ENCODE peak calls at places on chromosome 3, in seven cellular contexts. H, F, A, B, D, M and K are unnamed samples.
A peak's percentile ranks its signal among the peaks of the same experiment; 100 is the strongest.

GRCh38 chr3:135034291-135034768 is 239.3 kb downstream of the EPHB1 start:
- DNase-seq in H (no peak), F (no peak), A (peak; percentile 37), B (no peak), D (no peak), M (no peak), K (no peak)

GRCh38 chr3:20760981-20761380 is 575.0 kb upstream of the SGO1 start:
- DNase-seq in H (no peak), F (no peak), A (no peak), B (no peak), D (no peak), M (no peak), K (no peak)

GRCh38 chr3:179324270-179324754 is 1.5 kb downstream of the ZNF639 start:
- DNase-seq in H (no peak), F (peak; percentile 27), A (no peak), B (peak; percentile 30), D (no peak), M (no peak), K (no peak)

GRCh38 chr3:120025520-120025919 is 68.7 kb downstream of the GSK3B start:
- DNase-seq in H (no peak), F (no peak), A (no peak), B (no peak), D (no peak), M (no peak), K (no peak)

GRCh38 chr3:75294124-75294523 is 370.0 kb upstream of the FRG2C start:
- DNase-seq in H (no peak), F (peak; percentile 14), A (peak; percentile 53), B (peak; percentile 78), D (peak; percentile 2), M (no peak), K (no peak)

GRCh38 chr3:197364410-197365071 is 66.1 kb upstream of the DLG1 start:
- DNase-seq in H (no peak), F (no peak), A (no peak), B (peak; percentile 5), D (peak; percentile 97), M (no peak), K (no peak)

GRCh38 chr3:71067977-71068376 is 515.6 kb downstream of the FOXP1 start:
- DNase-seq in H (no peak), F (no peak), A (no peak), B (no peak), D (peak; percentile 29), M (no peak), K (no peak)

GRCh38 chr3:194631696-194632095 is 1.5 kb downstream of the TMEM44 start:
- DNase-seq in H (no peak), F (no peak), A (no peak), B (no peak), D (no peak), M (no peak), K (no peak)

GRCh38 chr3:133792171-133792763 is 13.3 kb upstream of the SRPRB start:
- DNase-seq in H (peak; percentile 39), F (no peak), A (no peak), B (no peak), D (no peak), M (no peak), K (no peak)

GRCh38 chr3:22450785-22451400 is 699.9 kb upstream of the ZNF385D start:
- DNase-seq in H (no peak), F (no peak), A (no peak), B (peak; percentile 44), D (no peak), M (no peak), K (no peak)

GRCh38 chr3:128445357-128445756 is 21.3 kb downstream of the DNAJB8 start:
- DNase-seq in H (no peak), F (no peak), A (no peak), B (no peak), D (no peak), M (no peak), K (no peak)

DNA sequence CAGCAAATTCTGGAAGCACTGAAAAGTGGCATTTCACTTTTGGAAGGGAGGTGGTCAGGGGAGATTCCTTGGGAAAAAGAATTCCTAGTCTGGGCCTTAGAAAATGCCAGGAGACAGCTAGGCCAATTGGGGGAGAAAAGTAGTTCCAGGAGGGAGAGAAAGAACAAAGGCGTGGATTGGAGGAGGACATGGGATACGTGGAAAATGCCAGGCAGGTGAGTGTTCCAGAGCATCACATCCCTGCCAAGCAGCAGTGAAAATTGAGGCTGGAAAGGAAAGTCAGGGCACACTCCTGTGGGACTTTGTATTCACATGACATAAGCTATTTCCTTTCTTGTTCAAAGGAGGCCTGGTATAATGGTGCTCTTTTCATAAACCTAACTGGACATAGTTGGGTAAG is 134.5 kb upstream of the WNT5A start:
- DNase-seq in H (no peak), F (no peak), A (no peak), B (no peak), D (no peak), M (no peak), K (no peak)
- H3K4me1 ChIP-seq in H (no peaks in the 10 kb centered on the region), F (no peaks in the 10 kb centered on the region), A (peaks cover 12% of the 10 kb centered on the region), B (peaks cover 5% of the 10 kb centered on the region), D (no peaks in the 10 kb centered on the region), M (peaks cover 57% of the 10 kb centered on the region), K (no peaks in the 10 kb centered on the region)

GRCh38 chr3:18217512-18218174 is 207.5 kb downstream of the SATB1 start:
- DNase-seq in H (no peak), F (no peak), A (no peak), B (no peak), D (no peak), M (no peak), K (no peak)

GRCh38 chr3:18223591-18224338 is 201.4 kb downstream of the SATB1 start:
- DNase-seq in H (no peak), F (no peak), A (no peak), B (peak; percentile 18), D (no peak), M (peak; percentile 55), K (no peak)

GRCh38 chr3:18225709-18226108 is 199.4 kb downstream of the SATB1 start:
- DNase-seq in H (no peak), F (no peak), A (no peak), B (no peak), D (no peak), M (no peak), K (no peak)

GRCh38 chr3:18224406-18224805 is 200.7 kb downstream of the SATB1 start:
- DNase-seq in H (no peak), F (no peak), A (no peak), B (no peak), D (no peak), M (no peak), K (no peak)

GRCh38 chr3:18222686-18223085 is 202.5 kb downstream of the SATB1 start:
- DNase-seq in H (no peak), F (no peak), A (no peak), B (no peak), D (no peak), M (no peak), K (no peak)
- TF ChIP-seq SIN3A in H (no peak), F (no peak), A (no peak), B (no peak), D (no peak), M (no peak), K (no peak)

DNA sequence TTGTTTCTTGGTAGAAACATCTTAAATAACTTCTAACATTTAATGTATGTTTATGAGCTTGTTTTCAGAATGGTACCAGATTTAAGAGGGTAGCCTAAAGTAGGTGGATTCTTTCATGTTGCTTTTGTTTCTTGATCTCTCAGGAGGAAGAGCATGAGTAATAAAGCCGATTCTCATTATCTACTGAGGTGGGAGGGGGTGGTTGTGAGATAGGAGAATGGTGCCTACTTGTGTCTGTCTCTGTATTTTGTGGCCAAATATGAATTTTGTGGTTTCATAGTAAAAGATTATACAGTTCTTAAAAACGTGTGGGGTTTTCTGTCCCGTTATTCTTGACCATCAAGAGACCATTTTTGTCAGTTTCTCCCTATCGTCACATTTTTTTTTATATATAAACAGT is 2.2 kb downstream of the ATP2C1 start:
- DNase-seq in H (no peak), F (no peak), A (no peak), B (no peak), D (no peak), M (no peak), K (no peak)
- H3K4me3 ChIP-seq in H (peak overlapping the region; percentile 89), F (peak overlapping the region; percentile 86), A (peak overlapping the region; percentile 86), B (peak overlapping the region; percentile 97), D (peak overlapping the region; percentile 98), M (peak overlapping the region; percentile 86), K (no peak overlapping the region)

GRCh38 chr3:4814904-4815574 is 164.2 kb upstream of the BHLHE40 start:
- DNase-seq in H (no peak), F (peak; percentile 62), A (no peak), B (no peak), D (no peak), M (no peak), K (no peak)
- H3K4me1 ChIP-seq in H (no peaks in the 10 kb centered on the region), F (peaks cover 16% of the 10 kb centered on the region), A (no peaks in the 10 kb centered on the region), B (no peaks in the 10 kb centered on the region), D (no peaks in the 10 kb centered on the region), M (no peaks in the 10 kb centered on the region), K (no peaks in the 10 kb centered on the region)

DNA sequence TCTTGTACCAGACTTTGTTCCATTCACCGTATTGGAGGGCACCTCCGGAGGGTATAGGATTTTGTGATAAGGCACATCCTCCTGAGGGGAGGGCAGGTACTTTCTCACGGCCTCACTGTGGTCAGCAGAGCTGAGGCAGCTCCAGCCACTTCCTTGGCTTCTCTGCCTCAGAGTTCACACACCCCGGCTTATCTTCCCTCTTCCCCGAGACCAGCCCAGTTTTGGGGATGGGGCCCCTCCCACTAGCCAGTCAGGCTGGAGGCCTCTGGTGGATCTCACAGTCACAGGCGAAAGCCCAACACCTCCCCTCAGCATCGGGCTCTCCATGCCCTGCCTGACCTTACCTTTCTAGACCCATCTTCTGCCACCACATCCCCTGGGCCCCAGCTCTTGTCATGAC is 316.2 kb upstream of the CTDSPL start:
- DNase-seq in H (no peak), F (peak; percentile 60), A (no peak), B (peak; percentile 47), D (no peak), M (no peak), K (no peak)
- TF ChIP-seq SIN3A in H (no peak), F (no peak), A (no peak), B (no peak), D (no peak), M (no peak), K (no peak)

DNA sequence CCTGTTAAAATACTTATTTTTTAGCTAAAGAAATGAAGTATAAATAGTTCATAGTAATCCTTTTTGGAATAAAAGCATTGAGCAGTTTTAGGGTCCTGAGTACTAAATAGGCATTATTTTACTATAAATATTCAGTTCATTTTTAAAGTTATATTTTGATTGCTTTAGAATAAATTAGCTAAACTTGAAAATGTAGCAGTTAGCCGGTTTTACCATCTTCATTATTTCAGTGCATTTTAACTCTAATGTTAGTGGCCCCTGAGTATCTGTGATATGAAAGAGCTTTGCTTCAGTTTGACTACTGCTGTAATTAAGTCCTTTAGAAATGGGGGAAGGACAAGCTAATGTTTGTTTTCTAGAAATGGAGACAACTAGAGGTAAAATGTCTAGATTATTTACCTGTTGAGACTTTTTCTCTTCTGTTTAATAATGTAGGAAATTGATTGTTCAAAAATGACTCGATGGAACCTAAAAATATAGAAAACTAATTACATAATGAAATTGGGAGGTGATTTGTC is 3.6 kb downstream of the SMC4 start:
- DNase-seq in H (no peak), F (no peak), A (no peak), B (no peak), D (no peak), M (no peak), K (no peak)
- H3K4me3 ChIP-seq in H (no peak overlapping the region), F (peak overlapping the region; percentile 71), A (peak overlapping the region; percentile 99), B (peak overlapping the region; percentile 96), D (peak overlapping the region; percentile 94), M (peak overlapping the region; percentile 99), K (peak overlapping the region; percentile 99)